ENCODE peak calls at places on chromosomes 3 and 15, in four cellular contexts. W is HepG2, F is K562, E is GM12878. M is an unnamed sample.

GRCh38 chr3:33831053-33831452 is 32.6 kb downstream of the PDCD6IP start:
- DNase-seq in W (no peak), F (no peak), E (no peak), M (no peak)

GRCh38 chr3:86990734-86991481 is at the start of gene VGLL3:
- DNase-seq in W (no peak), F (no peak), E (no peak), M (peak; percentile 82)

GRCh38 chr3:126562737-126563276 is 4.1 kb upstream of the C3orf22 start:
- DNase-seq in E (no peak), F (no peak), W (no peak), M (no peak)

GRCh38 chr3:16907245-16907644 is 22.5 kb downstream of the PLCL2 start:
- DNase-seq in F (peak; percentile 22), W (no peak), E (no peak), M (no peak)

GRCh38 chr3:46372492-46373359 is 2.0 kb downstream of the CCR5 start:
- DNase-seq in F (no peak), W (no peak), E (no peak), M (no peak)

GRCh38 chr3:87318609-87319008 is 42.2 kb upstream of the POU1F1 start:
- DNase-seq in E (no peak), W (no peak), F (no peak), M (no peak)

GRCh38 chr15:25238126-25238525 is 200.7 kb downstream of the UBE3A start:
- DNase-seq in F (no peak), W (no peak), E (no peak), M (no peak)

GRCh38 chr15:92821491-92822116 is 78.5 kb upstream of the CHD2 start:
- DNase-seq in E (no peak), W (no peak), F (no peak), M (no peak)

GRCh38 chr15:58233341-58233740 is 95.2 kb downstream of the AQP9 start:
- DNase-seq in F (no peak), W (no peak), E (no peak), M (no peak)

GRCh38 chr15:77081971-77082370 is 11.1 kb upstream of the TSPAN3 start:
- DNase-seq in W (no peak), E (no peak), F (no peak), M (no peak)

GRCh38 chr3:42692667-42693529 is 7.6 kb downstream of the KLHL40 start:
- DNase-seq in F (no peak), E (no peak), W (no peak), M (no peak)

GRCh38 chr15:78321041-78321570 is 19.0 kb upstream of the CRABP1 start:
- DNase-seq in E (no peak), W (no peak), F (no peak), M (no peak)

GRCh38 chr15:50803479-50803878 is 38.0 kb upstream of the SPPL2A start:
- DNase-seq in F (no peak), E (no peak), W (no peak), M (no peak)

GRCh38 chr3:122947621-122948202 is 79.9 kb downstream of the SEMA5B start:
- DNase-seq in F (no peak), E (no peak), W (no peak), M (no peak)

GRCh38 chr15:40367673-40368611 is 9.9 kb downstream of the DISP2 start:
- DNase-seq in W (peak; percentile 75), E (peak; percentile 27), F (peak; percentile 93), M (peak; percentile 89)

GRCh38 chr15:73866881-73867410 is 6.4 kb upstream of the TBC1D21 start:
- DNase-seq in W (no peak), E (no peak), F (peak; percentile 23), M (peak; percentile 72)

GRCh38 chr3:49939858-49940666 is at the start of gene RBM6:
- DNase-seq in F (peak; percentile 89), E (peak; percentile 95), W (peak; percentile 97), M (peak; percentile 94)

GRCh38 chr15:76988874-76989780 is 5.8 kb upstream of the PSTPIP1 start:
- DNase-seq in F (no peak), W (no peak), E (no peak), M (no peak)

GRCh38 chr3:115861166-115861733 is 237.9 kb downstream of the GAP43 start:
- DNase-seq in W (no peak), F (no peak), E (no peak), M (no peak)

GRCh38 chr3:114622001-114622400 is 328.2 kb downstream of the TIGIT start:
- DNase-seq in E (no peak), W (no peak), F (no peak), M (no peak)

GRCh38 chr15:44798815-44799214 is 62.5 kb downstream of the TRIM69 start:
- DNase-seq in W (peak; percentile 15), E (no peak), F (peak; percentile 41), M (no peak)

GRCh38 chr3:133038731-133039398 is 674 bp downstream of the TMEM108 start:
- DNase-seq in E (no peak), F (peak; percentile 6), W (no peak), M (no peak)

GRCh38 chr3:107643038-107643883 is 120.5 kb downstream of the BBX start:
- DNase-seq in E (no peak), W (no peak), F (no peak), M (peak; percentile 58)

GRCh38 chr15:77036537-77037474 is 34.1 kb downstream of the TSPAN3 start:
- DNase-seq in E (no peak), W (no peak), F (no peak), M (no peak)

GRCh38 chr3:197854596-197855343 is 63.7 kb downstream of the LRCH3 start:
- DNase-seq in F (no peak), E (no peak), W (no peak), M (peak; percentile 65)

GRCh38 chr15:31157644-31158069 is 56.1 kb upstream of the TRPM1 start:
- DNase-seq in E (no peak), F (no peak), W (peak; percentile 98), M (no peak)

GRCh38 chr3:78839710-78840109 is 928.1 kb downstream of the ROBO1 start:
- DNase-seq in F (no peak), E (no peak), W (peak; percentile 43), M (no peak)

GRCh38 chr15:41233367-41233771 is 2.3 kb downstream of the CHP1 start:
- DNase-seq in F (peak; percentile 42), E (no peak), W (peak; percentile 14), M (no peak)

GRCh38 chr15:51162865-51163762 is 68.4 kb upstream of the TNFAIP8L3 start:
- DNase-seq in E (peak; percentile 9), W (peak; percentile 45), F (peak; percentile 89), M (peak; percentile 29)

GRCh38 chr3:24963762-24964625 is 464.1 kb upstream of the RARB start:
- DNase-seq in W (peak; percentile 15), F (no peak), E (no peak), M (no peak)

GRCh38 chr3:31081031-31081662 is 186.7 kb upstream of the GADL1 start:
- DNase-seq in W (no peak), E (no peak), F (no peak), M (no peak)

GRCh38 chr15:80804970-80805495 is 25.9 kb downstream of the CEMIP start:
- DNase-seq in W (peak; percentile 98), F (no peak), E (no peak), M (no peak)

GRCh38 chr3:72426618-72427397 is 421.4 kb downstream of the SHQ1 start:
- DNase-seq in W (peak; percentile 34), F (no peak), E (no peak), M (no peak)

GRCh38 chr3:189365609-189366564 is 194.1 kb downstream of the TPRG1 start:
- DNase-seq in W (no peak), F (no peak), E (no peak), M (no peak)
- TF ChIP-seq SP1 in W (no peak), F (no peak), E (no peak), M (no peak)

DNA sequence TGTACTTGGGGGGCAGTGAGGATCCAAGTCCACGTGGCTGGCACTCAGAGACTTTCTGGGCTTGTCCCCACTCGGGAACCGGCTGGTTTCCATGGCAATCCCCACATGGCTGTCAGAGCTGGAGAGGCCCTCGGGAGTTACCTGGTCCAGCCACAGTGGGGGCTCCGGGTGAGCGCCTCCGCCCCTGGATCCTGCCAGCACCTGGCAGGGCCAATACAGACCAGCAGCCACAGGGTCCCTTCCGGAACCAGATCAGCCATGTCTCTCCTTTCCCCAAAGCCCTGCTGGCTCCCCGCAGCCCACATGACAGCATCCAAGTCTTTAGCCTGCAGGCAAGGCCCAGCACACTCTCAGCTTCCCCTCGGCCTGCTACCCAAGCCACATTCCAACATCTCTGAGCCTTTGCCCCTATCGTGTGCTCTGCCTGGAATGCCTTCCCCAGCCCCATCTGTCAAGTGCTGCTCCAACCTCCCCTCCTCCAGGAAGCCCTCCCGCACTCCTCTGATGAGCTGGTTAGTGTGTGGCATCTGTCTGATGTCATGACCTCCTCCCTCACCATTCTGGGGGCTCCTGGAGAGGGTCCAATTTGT is 8.6 kb downstream of the PLXND1 start:
- DNase-seq in F (no peak), W (no peak), E (no peak), M (no peak)
- TF ChIP-seq BRCA1 in F (no peak), W (no peak), E (no peak), M (no peak)

DNA sequence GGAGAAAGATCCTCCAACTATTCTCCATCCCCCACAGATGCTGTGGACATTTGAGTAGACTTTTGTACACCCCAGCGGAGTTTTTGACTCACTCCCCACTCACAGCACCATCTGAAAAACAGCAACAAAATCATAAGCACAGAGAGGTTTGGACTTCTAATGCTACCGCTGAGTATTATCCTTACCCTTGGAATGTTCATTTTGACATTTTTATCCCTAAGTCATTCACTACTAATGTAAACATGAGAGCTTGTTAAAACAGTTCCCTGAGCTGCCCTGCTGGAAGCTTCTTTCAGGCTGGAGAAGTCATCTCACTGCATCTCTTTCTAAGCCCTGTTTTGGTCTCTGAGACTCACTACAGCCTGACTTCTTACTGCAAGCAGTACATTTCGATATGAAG is 1045.9 kb downstream of the MCTP2 start:
- DNase-seq in E (no peak), W (no peak), F (no peak), M (no peak)
- TF ChIP-seq SP1 in E (no peak), W (no peak), F (no peak), M (no peak)

GRCh38 chr3:112671930-112672715 is 31.2 kb upstream of the CCDC80 start:
- DNase-seq in F (no peak), E (no peak), W (no peak), M (no peak)
- TF ChIP-seq BRCA1 in F (no peak), E (no peak), W (no peak), M (no peak)

GRCh38 chr15:95826831-95827230 is 503.7 kb upstream of the NR2F2 start:
- DNase-seq in E (no peak), W (no peak), F (no peak), M (no peak)
- TF ChIP-seq SP1 in E (no peak), W (no peak), F (no peak), M (no peak)

GRCh38 chr3:181637056-181637798 is 74.5 kb upstream of the SOX2 start:
- DNase-seq in W (no peak), E (no peak), F (no peak), M (no peak)

GRCh38 chr3:181633556-181633955 is 78.2 kb upstream of the SOX2 start:
- DNase-seq in W (peak; percentile 38), E (no peak), F (no peak), M (no peak)

GRCh38 chr3:181631901-181632300 is 79.8 kb upstream of the SOX2 start:
- DNase-seq in W (no peak), E (no peak), F (no peak), M (no peak)

GRCh38 chr3:181630873-181631272 is 80.9 kb upstream of the SOX2 start:
- DNase-seq in W (no peak), E (no peak), F (no peak), M (no peak)

DNA sequence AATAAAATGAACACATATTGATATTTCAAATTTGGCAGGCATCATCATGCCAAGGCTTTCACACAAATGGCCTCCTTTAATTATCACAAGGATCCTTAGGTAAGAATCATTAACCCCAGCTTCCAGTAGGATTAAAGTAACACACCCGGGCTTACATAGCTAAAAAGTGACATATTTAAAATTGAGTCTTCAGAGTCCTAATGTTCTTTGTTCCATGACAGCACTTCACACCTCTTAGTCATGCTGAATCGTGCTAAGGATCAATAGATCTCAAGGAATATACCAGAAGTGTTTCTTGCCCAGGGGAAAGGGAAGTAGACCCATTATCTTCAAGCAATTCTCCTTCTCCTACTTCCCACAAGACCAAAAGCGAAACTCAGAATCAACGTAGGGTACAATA is 76.6 kb upstream of the SOX2 start:
- DNase-seq in W (no peak), F (no peak), E (no peak), M (no peak)
- TF ChIP-seq BRCA1 in W (no peak), F (no peak), E (no peak), M (no peak)

M was measured in H1.